ENCODE peak calls at places on chromosomes 7 and 10, in five cellular contexts. V is stomach; W is H1; D is effector memory CD4-positive, alpha-beta T cell; S is heart right ventricle. F is an unnamed sample.

GRCh38 chr10:9305018-9305655 is 1250.6 kb downstream of the GATA3 start:
- DNase-seq in V (no peak), W (no peak), D (no peak), S (no peak), F (no peak)

GRCh38 chr10:12427276-12427675 is 77.9 kb downstream of the CAMK1D start:
- DNase-seq in V (no peak), W (no peak), D (no peak), S (no peak), F (no peak)

GRCh38 chr7:16648551-16648950 is 2.6 kb downstream of the BZW2 start:
- DNase-seq in V (no peak), W (no peak), D (no peak), S (no peak), F (no peak)

GRCh38 chr10:70381491-70382421 is 669 bp downstream of the LRRC20 start:
- DNase-seq in V (peak; percentile 39), W (no peak), D (no peak), S (peak; percentile 62), F (no peak)

GRCh38 chr10:111600772-111601171 is 523.9 kb downstream of the ADRA2A start:
- DNase-seq in V (no peak), W (no peak), D (no peak), S (peak; percentile 17), F (no peak)

GRCh38 chr10:77801474-77802238 is 124.9 kb downstream of the DLG5 start:
- DNase-seq in V (no peak), W (no peak), D (peak; percentile 21), S (no peak), F (no peak)

GRCh38 chr7:1940402-1940786 is 270.3 kb downstream of the ELFN1 start:
- DNase-seq in V (peak; percentile 67), W (no peak), D (peak; percentile 81), S (peak; percentile 74), F (peak; percentile 33)

GRCh38 chr10:15344876-15345285 is 26.2 kb downstream of the FAM171A1 start:
- DNase-seq in V (no peak), W (no peak), D (no peak), S (no peak), F (no peak)

GRCh38 chr10:13347235-13348156 is 597 bp downstream of the SEPHS1 start:
- DNase-seq in V (peak; percentile 85), W (no peak), D (peak; percentile 67), S (peak; percentile 86), F (no peak)

GRCh38 chr7:116522247-116522646 is 2.6 kb upstream of the CAV1 start:
- DNase-seq in V (no peak), W (no peak), D (no peak), S (no peak), F (no peak)

GRCh38 chr10:77943086-77943901 is 16.7 kb upstream of the DLG5 start:
- DNase-seq in V (no peak), W (no peak), D (no peak), S (no peak), F (no peak)

GRCh38 chr7:2470204-2471021 is 5.8 kb downstream of the GRIFIN start:
- DNase-seq in V (no peak), W (no peak), D (no peak), S (no peak), F (no peak)

GRCh38 chr10:25745976-25746375 is 188.1 kb upstream of the MYO3A start:
- DNase-seq in V (no peak), W (no peak), D (no peak), S (no peak), F (no peak)

DNA sequence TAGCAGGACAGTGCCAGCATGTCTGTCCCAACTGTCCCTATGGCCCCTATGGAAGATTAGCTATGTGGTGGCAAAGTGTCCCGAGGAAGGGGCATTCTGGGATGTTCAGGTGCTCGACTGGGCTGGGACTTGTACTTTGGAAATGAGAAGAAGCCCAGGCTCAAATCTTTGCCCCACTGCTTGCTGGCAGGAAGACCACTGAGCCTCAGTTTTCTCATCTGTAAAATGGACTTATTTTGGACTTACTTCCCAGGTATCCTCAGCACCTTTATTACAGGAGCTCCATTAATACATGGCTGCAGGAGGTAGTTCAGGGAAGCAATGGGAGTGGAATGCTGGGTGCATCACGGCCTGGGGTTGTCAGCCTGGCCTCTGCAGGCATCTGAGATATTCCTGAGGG is 71.2 kb downstream of the LHPP start:
- DNase-seq in V (no peak), W (no peak), D (no peak), S (no peak), F (no peak)
- H3K4me1 ChIP-seq in V (no peaks in the 10 kb centered on the region), W (peaks cover 9% of the 10 kb centered on the region), D (peaks cover 9% of the 10 kb centered on the region), S (no peaks in the 10 kb centered on the region), F (peaks cover 10% of the 10 kb centered on the region)

GRCh38 chr10:88979603-88980002 is 11.0 kb upstream of the FAS start:
- DNase-seq in V (no peak), W (no peak), D (no peak), S (no peak), F (no peak)

GRCh38 chr10:88978463-88978862 is 12.1 kb upstream of the FAS start:
- DNase-seq in V (no peak), W (no peak), D (no peak), S (no peak), F (no peak)

GRCh38 chr10:88980836-88981235 is 9.8 kb upstream of the FAS start:
- DNase-seq in V (no peak), W (no peak), D (no peak), S (no peak), F (no peak)

GRCh38 chr10:88980247-88980646 is 10.4 kb upstream of the FAS start:
- DNase-seq in V (no peak), W (no peak), D (no peak), S (no peak), F (no peak)

GRCh38 chr10:88979153-88979562 is 11.4 kb upstream of the FAS start:
- DNase-seq in V (no peak), W (no peak), D (no peak), S (peak; percentile 36), F (no peak)
- H3K27ac ChIP-seq in V (peak overlapping the region; percentile 38), W (no peak overlapping the region), D (no peak overlapping the region), S (peak overlapping the region; percentile 68), F (peak overlapping the region; percentile 87)

GRCh38 chr10:61941202-61941651 is 39.7 kb downstream of the ARID5B start:
- DNase-seq in V (no peak), W (no peak), D (no peak), S (no peak), F (no peak)
- H3K4me1 ChIP-seq in V (peaks cover 47% of the 10 kb centered on the region), W (no peaks in the 10 kb centered on the region), D (peaks cover 35% of the 10 kb centered on the region), S (no peaks in the 10 kb centered on the region), F (peaks cover 83% of the 10 kb centered on the region)

GRCh38 chr10:59991661-59992060 is 85.3 kb upstream of the CCDC6 start:
- DNase-seq in V (peak; percentile 41), W (no peak), D (no peak), S (no peak), F (no peak)

GRCh38 chr10:59991117-59991516 is 84.8 kb upstream of the CCDC6 start:
- DNase-seq in V (no peak), W (no peak), D (no peak), S (no peak), F (no peak)

GRCh38 chr10:59997807-59998525 is 91.6 kb upstream of the CCDC6 start:
- DNase-seq in V (peak; percentile 29), W (no peak), D (no peak), S (no peak), F (no peak)

GRCh38 chr10:59993931-59994330 is 87.6 kb upstream of the CCDC6 start:
- DNase-seq in V (no peak), W (no peak), D (no peak), S (no peak), F (no peak)

DNA sequence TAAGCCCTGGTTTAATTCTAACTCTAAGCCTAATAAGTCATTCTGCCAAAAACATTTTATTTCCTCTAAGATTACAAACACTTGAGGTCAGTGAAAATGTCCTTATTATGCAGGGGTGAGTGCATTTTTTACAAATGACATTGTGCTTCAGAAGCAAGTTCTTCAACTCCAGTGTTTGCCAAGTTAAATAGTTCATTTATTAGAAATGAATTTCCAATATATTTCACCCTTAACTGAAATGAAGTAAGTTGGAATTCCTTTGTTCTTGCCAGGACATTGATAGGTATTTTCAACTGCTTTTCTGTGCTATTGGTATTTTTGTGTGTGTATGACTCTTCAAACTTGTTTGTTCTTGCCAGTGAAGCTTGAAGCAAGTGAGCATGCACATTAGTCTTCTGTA is 89.5 kb upstream of the CCDC6 start:
- DNase-seq in V (no peak), W (no peak), D (no peak), S (no peak), F (no peak)
- H3K27ac ChIP-seq in V (no peak overlapping the region), W (no peak overlapping the region), D (no peak overlapping the region), S (no peak overlapping the region), F (peak overlapping the region; percentile 34)

DNA sequence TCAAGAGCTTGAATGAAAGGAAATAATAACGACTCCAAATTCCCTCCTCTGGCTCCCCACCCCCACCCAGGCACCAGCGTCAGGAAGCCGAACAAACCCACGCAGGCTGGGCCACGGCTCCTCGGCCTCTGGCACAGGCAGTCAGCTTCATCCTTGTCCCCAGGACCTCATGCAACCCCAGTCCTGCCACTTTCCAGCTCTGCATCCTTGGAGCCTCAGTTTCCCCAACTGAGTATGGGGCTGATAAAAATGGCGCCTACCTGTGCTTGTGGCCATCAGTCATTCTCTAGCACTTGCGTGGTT is 137.1 kb downstream of the RGS10 start:
- DNase-seq in V (no peak), W (no peak), D (no peak), S (no peak), F (no peak)
- H3K4me1 ChIP-seq in V (peaks cover 10% of the 10 kb centered on the region), W (no peaks in the 10 kb centered on the region), D (no peaks in the 10 kb centered on the region), S (peaks cover 19% of the 10 kb centered on the region), F (no peaks in the 10 kb centered on the region)

GRCh38 chr7:107860981-107861652 is 29.9 kb upstream of the DLD start:
- DNase-seq in V (no peak), W (no peak), D (no peak), S (no peak), F (no peak)

GRCh38 chr7:107858280-107858679 is 32.7 kb upstream of the DLD start:
- DNase-seq in V (no peak), W (no peak), D (no peak), S (no peak), F (no peak)

GRCh38 chr7:107856806-107857540 is 34.0 kb upstream of the DLD start:
- DNase-seq in V (no peak), W (no peak), D (peak; percentile 13), S (no peak), F (no peak)

GRCh38 chr7:107857541-107857912 is 33.5 kb upstream of the DLD start:
- DNase-seq in V (no peak), W (no peak), D (no peak), S (no peak), F (no peak)

DNA sequence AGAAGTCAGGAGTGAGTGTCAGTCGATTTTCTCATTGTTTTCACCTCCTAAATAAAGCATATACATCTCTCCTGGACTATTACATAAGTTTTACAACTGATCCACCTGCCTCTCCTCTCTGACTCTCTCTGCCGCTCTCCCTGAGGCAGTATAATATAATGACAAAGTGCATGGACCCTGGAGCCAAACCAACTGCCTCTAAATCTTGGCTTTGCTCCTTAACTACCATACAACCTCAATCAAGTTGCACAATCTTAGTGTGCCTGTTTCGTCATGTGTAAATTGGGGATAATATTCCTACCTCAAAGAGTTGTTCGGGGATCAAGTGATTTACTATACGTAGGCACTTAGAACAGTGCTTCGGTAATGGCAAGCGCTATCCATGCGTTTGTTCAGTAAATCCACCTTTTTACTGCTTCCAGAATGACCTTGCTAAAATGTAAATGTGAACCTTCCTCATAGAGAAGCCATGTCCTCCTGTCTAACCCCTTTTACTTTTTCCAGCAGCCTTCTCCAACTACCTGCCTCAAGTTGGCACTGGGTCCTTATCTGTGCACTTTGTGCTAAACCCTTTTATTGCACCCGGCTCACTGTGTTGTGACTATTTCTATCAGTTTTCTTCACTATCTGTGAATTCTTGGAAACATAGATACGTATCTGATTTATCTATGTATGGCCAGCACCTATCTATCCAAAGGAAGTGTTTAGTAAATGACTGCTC is 30.6 kb upstream of the DLD start:
- DNase-seq in V (no peak), W (no peak), D (no peak), S (no peak), F (no peak)
- H3K27ac ChIP-seq in V (no peak overlapping the region), W (no peak overlapping the region), D (no peak overlapping the region), S (no peak overlapping the region), F (no peak overlapping the region)